ENCODE peak calls at places on chromosomes 12 and 14, in six cellular contexts. One of them, this sample, is unnamed.

GRCh38 chr12:123905319-123905925 is 67.2 kb downstream of the CCDC92 start:
- DNase-seq in CD8-positive, alpha-beta memory T cell: peak
- DNase-seq in NCI-H2171: no peak
- DNase-seq in NB4: peak
- DNase-seq in mesothelial cell of epicardium: no peak
- DNase-seq in activated CD8-positive, alpha-beta memory T cell treated with anti-CD3 and anti-CD28 coated beads for 1 hour: peak
- DNase-seq in this sample: peak

GRCh38 chr12:74431821-74432220 is 105.8 kb upstream of the ATXN7L3B start:
- DNase-seq in CD8-positive, alpha-beta memory T cell: no peak
- DNase-seq in NCI-H2171: no peak
- DNase-seq in NB4: no peak
- DNase-seq in mesothelial cell of epicardium: no peak
- DNase-seq in activated CD8-positive, alpha-beta memory T cell treated with anti-CD3 and anti-CD28 coated beads for 1 hour: no peak
- DNase-seq in this sample: no peak

GRCh38 chr12:82055391-82055790 is 296.2 kb upstream of the PPFIA2 start:
- DNase-seq in CD8-positive, alpha-beta memory T cell: no peak
- DNase-seq in NCI-H2171: no peak
- DNase-seq in NB4: no peak
- DNase-seq in mesothelial cell of epicardium: no peak
- DNase-seq in activated CD8-positive, alpha-beta memory T cell treated with anti-CD3 and anti-CD28 coated beads for 1 hour: no peak
- DNase-seq in this sample: no peak

GRCh38 chr12:30806989-30807694 is 52.4 kb upstream of the CAPRIN2 start:
- DNase-seq in CD8-positive, alpha-beta memory T cell: no peak
- DNase-seq in NCI-H2171: peak
- DNase-seq in NB4: peak
- DNase-seq in mesothelial cell of epicardium: no peak
- DNase-seq in activated CD8-positive, alpha-beta memory T cell treated with anti-CD3 and anti-CD28 coated beads for 1 hour: no peak
- DNase-seq in this sample: no peak

GRCh38 chr14:55446833-55447232 is 6.4 kb upstream of the TBPL2 start:
- DNase-seq in CD8-positive, alpha-beta memory T cell: no peak
- DNase-seq in NCI-H2171: no peak
- DNase-seq in NB4: no peak
- DNase-seq in mesothelial cell of epicardium: no peak
- DNase-seq in activated CD8-positive, alpha-beta memory T cell treated with anti-CD3 and anti-CD28 coated beads for 1 hour: no peak
- DNase-seq in this sample: no peak

GRCh38 chr12:29944269-29945000 is 160.7 kb upstream of the TMTC1 start:
- DNase-seq in CD8-positive, alpha-beta memory T cell: no peak
- DNase-seq in NCI-H2171: no peak
- DNase-seq in NB4: no peak
- DNase-seq in mesothelial cell of epicardium: no peak
- DNase-seq in activated CD8-positive, alpha-beta memory T cell treated with anti-CD3 and anti-CD28 coated beads for 1 hour: no peak
- DNase-seq in this sample: no peak

GRCh38 chr12:131041216-131041967 is 87.7 kb downstream of the ADGRD1 start:
- DNase-seq in CD8-positive, alpha-beta memory T cell: no peak
- DNase-seq in NCI-H2171: no peak
- DNase-seq in NB4: no peak
- DNase-seq in mesothelial cell of epicardium: no peak
- DNase-seq in activated CD8-positive, alpha-beta memory T cell treated with anti-CD3 and anti-CD28 coated beads for 1 hour: no peak
- DNase-seq in this sample: no peak

GRCh38 chr12:55626154-55626553 is 10.5 kb upstream of the OR10P1 start:
- DNase-seq in CD8-positive, alpha-beta memory T cell: no peak
- DNase-seq in NCI-H2171: no peak
- DNase-seq in NB4: no peak
- DNase-seq in mesothelial cell of epicardium: no peak
- DNase-seq in activated CD8-positive, alpha-beta memory T cell treated with anti-CD3 and anti-CD28 coated beads for 1 hour: no peak
- DNase-seq in this sample: no peak

GRCh38 chr14:95547626-95548327 is 12.9 kb downstream of the GLRX5 start:
- DNase-seq in CD8-positive, alpha-beta memory T cell: no peak
- DNase-seq in NCI-H2171: no peak
- DNase-seq in NB4: no peak
- DNase-seq in mesothelial cell of epicardium: no peak
- DNase-seq in activated CD8-positive, alpha-beta memory T cell treated with anti-CD3 and anti-CD28 coated beads for 1 hour: no peak
- DNase-seq in this sample: no peak

GRCh38 chr12:13337786-13338185 is 141.3 kb downstream of the EMP1 start:
- DNase-seq in CD8-positive, alpha-beta memory T cell: no peak
- DNase-seq in NCI-H2171: no peak
- DNase-seq in NB4: no peak
- DNase-seq in mesothelial cell of epicardium: no peak
- DNase-seq in activated CD8-positive, alpha-beta memory T cell treated with anti-CD3 and anti-CD28 coated beads for 1 hour: no peak
- DNase-seq in this sample: no peak

GRCh38 chr14:68630611-68631013 is 162.3 kb downstream of the ZFP36L1 start:
- DNase-seq in CD8-positive, alpha-beta memory T cell: no peak
- DNase-seq in NCI-H2171: no peak
- DNase-seq in NB4: no peak
- DNase-seq in mesothelial cell of epicardium: no peak
- DNase-seq in activated CD8-positive, alpha-beta memory T cell treated with anti-CD3 and anti-CD28 coated beads for 1 hour: no peak
- DNase-seq in this sample: no peak

GRCh38 chr12:2083561-2083960 is 30.8 kb downstream of the CACNA1C start:
- DNase-seq in CD8-positive, alpha-beta memory T cell: no peak
- DNase-seq in NCI-H2171: no peak
- DNase-seq in NB4: no peak
- DNase-seq in mesothelial cell of epicardium: no peak
- DNase-seq in activated CD8-positive, alpha-beta memory T cell treated with anti-CD3 and anti-CD28 coated beads for 1 hour: no peak
- DNase-seq in this sample: no peak

GRCh38 chr14:93231129-93231979 is 24.3 kb downstream of the UBR7 start:
- DNase-seq in CD8-positive, alpha-beta memory T cell: no peak
- DNase-seq in NCI-H2171: peak
- DNase-seq in NB4: no peak
- DNase-seq in mesothelial cell of epicardium: no peak
- DNase-seq in activated CD8-positive, alpha-beta memory T cell treated with anti-CD3 and anti-CD28 coated beads for 1 hour: no peak
- DNase-seq in this sample: no peak

GRCh38 chr12:89464974-89465592 is 59.5 kb downstream of the GALNT4 start:
- DNase-seq in CD8-positive, alpha-beta memory T cell: no peak
- DNase-seq in NCI-H2171: no peak
- DNase-seq in NB4: no peak
- DNase-seq in mesothelial cell of epicardium: no peak
- DNase-seq in activated CD8-positive, alpha-beta memory T cell treated with anti-CD3 and anti-CD28 coated beads for 1 hour: no peak
- DNase-seq in this sample: no peak

GRCh38 chr12:6058481-6059161 is 65.8 kb downstream of the VWF start:
- DNase-seq in CD8-positive, alpha-beta memory T cell: no peak
- DNase-seq in NCI-H2171: no peak
- DNase-seq in NB4: no peak
- DNase-seq in mesothelial cell of epicardium: no peak
- DNase-seq in activated CD8-positive, alpha-beta memory T cell treated with anti-CD3 and anti-CD28 coated beads for 1 hour: no peak
- DNase-seq in this sample: no peak

GRCh38 chr14:96512122-96512521 is 9.9 kb downstream of the PAPOLA start:
- DNase-seq in CD8-positive, alpha-beta memory T cell: no peak
- DNase-seq in NCI-H2171: no peak
- DNase-seq in NB4: no peak
- DNase-seq in mesothelial cell of epicardium: no peak
- DNase-seq in activated CD8-positive, alpha-beta memory T cell treated with anti-CD3 and anti-CD28 coated beads for 1 hour: no peak
- DNase-seq in this sample: no peak

GRCh38 chr12:106342397-106343212 is 14.9 kb upstream of the POLR3B start:
- DNase-seq in CD8-positive, alpha-beta memory T cell: no peak
- DNase-seq in NCI-H2171: no peak
- DNase-seq in NB4: no peak
- DNase-seq in mesothelial cell of epicardium: no peak
- DNase-seq in activated CD8-positive, alpha-beta memory T cell treated with anti-CD3 and anti-CD28 coated beads for 1 hour: no peak
- DNase-seq in this sample: no peak

GRCh38 chr14:69316449-69317391 is 56.8 kb downstream of the GALNT16 start:
- DNase-seq in CD8-positive, alpha-beta memory T cell: no peak
- DNase-seq in NCI-H2171: no peak
- DNase-seq in NB4: no peak
- DNase-seq in mesothelial cell of epicardium: no peak
- DNase-seq in activated CD8-positive, alpha-beta memory T cell treated with anti-CD3 and anti-CD28 coated beads for 1 hour: no peak
- DNase-seq in this sample: no peak

GRCh38 chr12:50400104-50400637 is 514 bp upstream of the LARP4 start:
- DNase-seq in CD8-positive, alpha-beta memory T cell: no peak
- DNase-seq in NCI-H2171: no peak
- DNase-seq in NB4: peak
- DNase-seq in mesothelial cell of epicardium: no peak
- DNase-seq in activated CD8-positive, alpha-beta memory T cell treated with anti-CD3 and anti-CD28 coated beads for 1 hour: no peak
- DNase-seq in this sample: no peak

GRCh38 chr12:100845095-100845494 is 50.5 kb downstream of the ANO4 start:
- DNase-seq in CD8-positive, alpha-beta memory T cell: no peak
- DNase-seq in NCI-H2171: no peak
- DNase-seq in NB4: no peak
- DNase-seq in mesothelial cell of epicardium: no peak
- DNase-seq in activated CD8-positive, alpha-beta memory T cell treated with anti-CD3 and anti-CD28 coated beads for 1 hour: no peak
- DNase-seq in this sample: no peak

GRCh38 chr14:60651936-60652673 is 2.8 kb upstream of the SIX1 start:
- DNase-seq in CD8-positive, alpha-beta memory T cell: no peak
- DNase-seq in NCI-H2171: peak
- DNase-seq in NB4: no peak
- DNase-seq in mesothelial cell of epicardium: no peak
- DNase-seq in activated CD8-positive, alpha-beta memory T cell treated with anti-CD3 and anti-CD28 coated beads for 1 hour: no peak
- DNase-seq in this sample: no peak

GRCh38 chr12:72273499-72273837 is 1.3 kb downstream of the TRHDE start:
- DNase-seq in CD8-positive, alpha-beta memory T cell: no peak
- DNase-seq in NCI-H2171: peak
- DNase-seq in NB4: no peak
- DNase-seq in mesothelial cell of epicardium: no peak
- DNase-seq in activated CD8-positive, alpha-beta memory T cell treated with anti-CD3 and anti-CD28 coated beads for 1 hour: no peak
- DNase-seq in this sample: no peak

GRCh38 chr12:24560867-24561266 is 388.0 kb downstream of the BCAT1 start:
- DNase-seq in CD8-positive, alpha-beta memory T cell: no peak
- DNase-seq in NCI-H2171: no peak
- DNase-seq in NB4: no peak
- DNase-seq in mesothelial cell of epicardium: no peak
- DNase-seq in activated CD8-positive, alpha-beta memory T cell treated with anti-CD3 and anti-CD28 coated beads for 1 hour: no peak
- DNase-seq in this sample: no peak

GRCh38 chr12:32302218-32302826 is 97.0 kb upstream of the FGD4 start:
- DNase-seq in CD8-positive, alpha-beta memory T cell: no peak
- DNase-seq in NCI-H2171: no peak
- DNase-seq in NB4: peak
- DNase-seq in mesothelial cell of epicardium: no peak
- DNase-seq in activated CD8-positive, alpha-beta memory T cell treated with anti-CD3 and anti-CD28 coated beads for 1 hour: no peak
- DNase-seq in this sample: no peak

GRCh38 chr12:80707830-80708534 is 548 bp downstream of the MYF6 start:
- DNase-seq in CD8-positive, alpha-beta memory T cell: no peak
- DNase-seq in NCI-H2171: no peak
- DNase-seq in NB4: no peak
- DNase-seq in mesothelial cell of epicardium: no peak
- DNase-seq in activated CD8-positive, alpha-beta memory T cell treated with anti-CD3 and anti-CD28 coated beads for 1 hour: no peak
- DNase-seq in this sample: no peak

GRCh38 chr14:104390941-104391901 is 188.3 kb upstream of the C14orf180 start:
- DNase-seq in CD8-positive, alpha-beta memory T cell: no peak
- DNase-seq in NCI-H2171: peak
- DNase-seq in NB4: no peak
- DNase-seq in mesothelial cell of epicardium: no peak
- DNase-seq in activated CD8-positive, alpha-beta memory T cell treated with anti-CD3 and anti-CD28 coated beads for 1 hour: no peak
- DNase-seq in this sample: no peak

GRCh38 chr12:66663605-66664004 is 15.3 kb downstream of the GRIP1 start:
- DNase-seq in CD8-positive, alpha-beta memory T cell: no peak
- DNase-seq in NCI-H2171: no peak
- DNase-seq in NB4: no peak
- DNase-seq in mesothelial cell of epicardium: no peak
- DNase-seq in activated CD8-positive, alpha-beta memory T cell treated with anti-CD3 and anti-CD28 coated beads for 1 hour: no peak
- DNase-seq in this sample: no peak

GRCh38 chr12:57309420-57309819 is 58.4 kb upstream of the STAC3 start:
- DNase-seq in CD8-positive, alpha-beta memory T cell: no peak
- DNase-seq in NCI-H2171: no peak
- DNase-seq in NB4: no peak
- DNase-seq in mesothelial cell of epicardium: no peak
- DNase-seq in activated CD8-positive, alpha-beta memory T cell treated with anti-CD3 and anti-CD28 coated beads for 1 hour: no peak
- DNase-seq in this sample: no peak

GRCh38 chr12:88325076-88325827 is 183.1 kb downstream of the TMTC3 start:
- DNase-seq in CD8-positive, alpha-beta memory T cell: no peak
- DNase-seq in NCI-H2171: no peak
- DNase-seq in NB4: no peak
- DNase-seq in mesothelial cell of epicardium: no peak
- DNase-seq in activated CD8-positive, alpha-beta memory T cell treated with anti-CD3 and anti-CD28 coated beads for 1 hour: no peak
- DNase-seq in this sample: no peak

GRCh38 chr14:92040431-92041040 is 677 bp upstream of the TRIP11 start:
- DNase-seq in CD8-positive, alpha-beta memory T cell: no peak
- DNase-seq in NCI-H2171: peak
- DNase-seq in NB4: peak
- DNase-seq in mesothelial cell of epicardium: no peak
- DNase-seq in activated CD8-positive, alpha-beta memory T cell treated with anti-CD3 and anti-CD28 coated beads for 1 hour: no peak
- DNase-seq in this sample: no peak

GRCh38 chr12:104858611-104859010 is 99.5 kb downstream of the SLC41A2 start:
- DNase-seq in CD8-positive, alpha-beta memory T cell: no peak
- DNase-seq in NCI-H2171: no peak
- DNase-seq in NB4: no peak
- DNase-seq in mesothelial cell of epicardium: no peak
- DNase-seq in activated CD8-positive, alpha-beta memory T cell treated with anti-CD3 and anti-CD28 coated beads for 1 hour: no peak
- DNase-seq in this sample: no peak